ENCODE peak calls at places on chromosome 7, in seven cellular contexts. M is H9, L is neuronal stem cell, R is IMR-90, D is mesendoderm, Q is H1, P is trophoblast cell. O is an unnamed sample.

GRCh38 chr7:28041508-28042314 is 138.9 kb downstream of the JAZF1 start:
- DNase-seq in L (no peak), D (no peak), R (peak; percentile 90), Q (no peak), P (peak; percentile 84), M (no peak), O (peak; percentile 74)

GRCh38 chr7:1043552-1044188 is 676 bp upstream of the GPR146 start:
- DNase-seq in R (no peak), P (peak; percentile 42), Q (no peak), D (no peak), L (no peak), M (no peak), O (no peak)

GRCh38 chr7:136247211-136247610 is 270.1 kb upstream of the MTPN start:
- DNase-seq in L (no peak), D (no peak), R (no peak), Q (no peak), P (no peak), M (no peak), O (peak; percentile 30)

GRCh38 chr7:147015999-147016398 is 899.4 kb downstream of the CNTNAP2 start:
- DNase-seq in M (no peak), R (no peak), Q (no peak), P (no peak), L (no peak), D (no peak), O (no peak)

GRCh38 chr7:152336754-152337368 is 98.9 kb downstream of the KMT2C start:
- DNase-seq in L (peak; percentile 6), D (peak; percentile 65), M (peak; percentile 38), P (no peak), Q (no peak), R (peak; percentile 48), O (peak; percentile 58)

GRCh38 chr7:45003789-45004188 is 3.8 kb downstream of the CCM2 start:
- DNase-seq in Q (no peak), L (no peak), D (no peak), R (no peak), P (no peak), M (no peak), O (no peak)

GRCh38 chr7:44284881-44285541 is 40.4 kb downstream of the CAMK2B start:
- DNase-seq in D (no peak), M (peak; percentile 22), L (no peak), Q (no peak), R (no peak), P (no peak), O (no peak)

GRCh38 chr7:98191668-98192431 is 19.4 kb upstream of the BHLHA15 start:
- DNase-seq in M (no peak), R (no peak), D (no peak), L (no peak), Q (no peak), P (no peak), O (no peak)

GRCh38 chr7:45174328-45174610 is 16.7 kb downstream of the RAMP3 start:
- DNase-seq in R (no peak), M (no peak), L (no peak), D (no peak), P (no peak), Q (no peak), O (no peak)

GRCh38 chr7:118195837-118196474 is 12.0 kb downstream of the LSM8 start:
- DNase-seq in M (no peak), P (peak; percentile 46), R (peak; percentile 70), D (peak; percentile 59), L (peak; percentile 37), Q (no peak), O (peak; percentile 68)

GRCh38 chr7:110600983-110601382 is 489.9 kb upstream of the LRRN3 start:
- DNase-seq in D (no peak), R (no peak), Q (no peak), M (no peak), L (no peak), P (no peak), O (no peak)

DNA sequence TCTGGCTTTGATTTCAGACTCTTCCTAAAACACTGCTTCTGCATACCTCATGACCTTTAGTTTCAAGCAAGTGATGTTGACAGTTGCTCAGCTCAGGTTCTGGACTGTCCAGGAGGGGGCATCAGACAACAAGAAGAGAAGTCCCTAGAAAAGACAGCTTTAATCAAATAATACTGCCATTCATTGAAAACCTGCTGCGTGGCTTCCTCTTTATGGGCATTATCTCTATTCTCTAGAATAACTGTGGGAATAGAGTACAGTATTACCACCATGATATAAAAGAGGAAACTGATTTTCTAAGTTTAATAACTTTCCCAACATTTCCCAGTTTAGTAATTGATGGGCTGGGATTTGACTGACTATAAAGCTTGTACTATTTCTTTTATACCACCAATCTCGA is 170.4 kb downstream of the SNX13 start:
- DNase-seq in M (peak; percentile 66), Q (peak; percentile 21), P (peak; percentile 61), L (peak; percentile 55), D (peak; percentile 81), R (peak; percentile 75), O (peak; percentile 74)
- H3K4me2 ChIP-seq in M (no peak overlapping the region), Q (no peak overlapping the region), P (no peak overlapping the region), L (no peak overlapping the region), D (no peak overlapping the region), R (no peak overlapping the region), O (no peak overlapping the region)

GRCh38 chr7:157940497-157940896 is 603.7 kb downstream of the DNAJB6 start:
- DNase-seq in P (no peak), M (no peak), R (no peak), L (no peak), Q (no peak), D (no peak), O (no peak)

GRCh38 chr7:157938211-157938610 is 601.4 kb downstream of the DNAJB6 start:
- DNase-seq in P (no peak), L (no peak), Q (no peak), M (no peak), D (no peak), R (no peak), O (no peak)

GRCh38 chr7:157943561-157943960 is 606.8 kb downstream of the DNAJB6 start:
- DNase-seq in L (no peak), R (no peak), P (no peak), M (no peak), D (no peak), Q (no peak), O (no peak)

GRCh38 chr7:157944051-157944450 is 607.2 kb downstream of the DNAJB6 start:
- DNase-seq in M (no peak), D (no peak), R (no peak), P (no peak), Q (no peak), L (no peak), O (no peak)

GRCh38 chr7:157941210-157941609 is 604.4 kb downstream of the DNAJB6 start:
- DNase-seq in P (no peak), M (no peak), R (no peak), Q (no peak), D (no peak), L (no peak), O (no peak)
- H2BK5ac ChIP-seq in P (no peak overlapping the region), M (no peak overlapping the region), R (no peak overlapping the region), Q (no peak overlapping the region), D (no peak overlapping the region), L (no peak overlapping the region), O (no peak overlapping the region)

DNA sequence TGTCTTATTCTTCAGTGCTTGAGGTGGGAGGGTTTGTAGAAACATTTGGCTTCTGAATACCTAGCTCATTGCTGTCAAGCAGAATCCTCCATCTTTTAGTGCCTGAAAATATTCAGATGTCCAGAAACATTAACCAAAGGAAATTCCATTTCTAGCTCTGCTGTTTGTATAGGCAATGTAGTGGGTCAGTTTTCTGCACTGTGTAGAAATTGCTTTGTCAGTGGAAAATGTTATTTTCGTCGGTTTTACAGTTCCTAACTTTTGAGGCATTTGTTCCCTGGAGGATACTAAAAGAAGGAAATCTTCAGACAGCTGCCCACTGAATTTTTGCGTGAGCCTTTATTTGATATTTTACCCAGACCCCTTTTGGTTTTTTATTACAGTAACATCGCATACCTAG is 143.4 kb downstream of the TPST1 start:
- DNase-seq in Q (no peak), M (no peak), P (no peak), R (no peak), D (no peak), L (no peak), O (no peak)
- H3K4me2 ChIP-seq in Q (no peak overlapping the region), M (no peak overlapping the region), P (no peak overlapping the region), R (no peak overlapping the region), D (no peak overlapping the region), L (no peak overlapping the region), O (no peak overlapping the region)

DNA sequence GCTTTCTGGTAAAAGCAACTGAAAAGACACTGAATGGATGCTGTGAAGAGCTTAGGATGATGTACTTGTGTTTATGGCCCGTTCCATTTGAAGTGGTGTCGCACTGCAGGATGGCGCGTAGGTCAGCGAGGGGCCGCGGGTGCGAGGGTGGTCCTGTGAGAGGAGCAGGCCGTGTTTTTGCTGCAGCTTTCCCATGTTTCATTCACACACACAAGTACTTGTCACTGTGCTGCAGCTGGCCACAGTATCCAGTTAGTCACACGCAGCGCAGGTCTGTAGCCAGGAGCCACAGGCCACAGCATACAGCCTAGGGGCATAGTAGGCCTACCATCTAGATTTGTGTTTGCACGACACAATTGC is 23.2 kb downstream of the WIPI2 start:
- DNase-seq in L (no peak), R (no peak), Q (no peak), M (no peak), P (no peak), D (no peak), O (no peak)
- H2BK5ac ChIP-seq in L (no peak overlapping the region), R (no peak overlapping the region), Q (no peak overlapping the region), M (no peak overlapping the region), P (no peak overlapping the region), D (no peak overlapping the region), O (no peak overlapping the region)

DNA sequence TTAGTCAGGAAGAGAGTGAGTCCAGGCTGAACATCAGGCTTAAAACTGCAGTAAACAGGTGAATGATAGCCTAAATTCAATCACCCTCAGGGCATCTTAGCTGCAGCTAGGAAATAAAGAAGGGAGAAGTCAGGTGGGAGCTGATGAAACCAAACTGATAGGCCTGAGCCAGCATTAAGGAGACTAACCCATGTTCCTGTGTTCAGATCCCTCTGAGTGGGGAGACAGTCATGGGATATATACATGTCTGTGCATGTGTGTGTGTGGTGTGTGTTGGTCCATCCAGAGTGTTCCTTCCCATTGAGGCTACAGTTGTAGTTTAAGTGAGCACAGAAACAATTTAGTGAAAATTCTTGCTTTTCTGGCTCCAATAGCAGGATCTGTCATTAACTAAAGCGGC is 480.9 kb downstream of the PHTF2 start:
- DNase-seq in L (no peak), D (no peak), Q (no peak), R (no peak), P (no peak), M (no peak), O (peak; percentile 3)
- H3K4me2 ChIP-seq in L (no peak overlapping the region), D (no peak overlapping the region), Q (no peak overlapping the region), R (no peak overlapping the region), P (no peak overlapping the region), M (no peak overlapping the region), O (no peak overlapping the region)

GRCh38 chr7:105703207-105703930 is 122.1 kb upstream of the EFCAB10 start:
- DNase-seq in M (no peak), Q (no peak), P (no peak), D (no peak), R (no peak), L (no peak), O (no peak)

GRCh38 chr7:105697753-105698152 is 116.5 kb upstream of the EFCAB10 start:
- DNase-seq in L (no peak), R (no peak), M (no peak), P (no peak), Q (no peak), D (no peak), O (no peak)

GRCh38 chr7:105693576-105693975 is 112.3 kb upstream of the EFCAB10 start:
- DNase-seq in P (no peak), D (no peak), Q (no peak), L (no peak), R (no peak), M (no peak), O (no peak)

GRCh38 chr7:105699568-105700236 is 118.4 kb upstream of the EFCAB10 start:
- DNase-seq in M (no peak), Q (no peak), L (no peak), R (no peak), P (no peak), D (no peak), O (no peak)

GRCh38 chr7:105698531-105698930 is 117.2 kb upstream of the EFCAB10 start:
- DNase-seq in P (peak; percentile 57), Q (no peak), M (no peak), R (no peak), D (no peak), L (no peak), O (no peak)
- H2BK5ac ChIP-seq in P (no peak overlapping the region), Q (peak overlapping the region; percentile 19), M (no peak overlapping the region), R (no peak overlapping the region), D (peak overlapping the region; percentile 93), L (no peak overlapping the region), O (no peak overlapping the region)